ENCODE peak calls at places on chromosome 7, in nine cellular contexts. One of them, this sample, is unnamed.

GRCh38 chr7:130881799-130882141 is 147.8 kb upstream of the KLF14 start:
- DNase-seq in left lung: no peak
- DNase-seq in AG08396: no peak
- DNase-seq in mucosa of gallbladder: no peak
- DNase-seq in activated T-helper 1 cell treated with anti-CD3 and anti-CD28 coated beads, Interleukin-2, amount 50 U/mL, for 16 hours: no peak
- DNase-seq in central memory CD4-positive, alpha-beta T cell: no peak
- DNase-seq in RCC 7860: no peak
- DNase-seq in naive B cell: no peak
- DNase-seq in naive thymus-derived CD4-positive, alpha-beta T cell: no peak
- DNase-seq in this sample: no peak

GRCh38 chr7:73437699-73438416 is 4.3 kb downstream of the FZD9 start:
- DNase-seq in left lung: no peak
- DNase-seq in AG08396: no peak
- DNase-seq in mucosa of gallbladder: no peak
- DNase-seq in activated T-helper 1 cell treated with anti-CD3 and anti-CD28 coated beads, Interleukin-2, amount 50 U/mL, for 16 hours: no peak
- DNase-seq in central memory CD4-positive, alpha-beta T cell: no peak
- DNase-seq in RCC 7860: no peak
- DNase-seq in naive B cell: no peak
- DNase-seq in naive thymus-derived CD4-positive, alpha-beta T cell: no peak
- DNase-seq in this sample: no peak

GRCh38 chr7:99331002-99331401 is 5.3 kb downstream of the ARPC1A start:
- DNase-seq in left lung: no peak
- DNase-seq in AG08396: no peak
- DNase-seq in mucosa of gallbladder: no peak
- DNase-seq in activated T-helper 1 cell treated with anti-CD3 and anti-CD28 coated beads, Interleukin-2, amount 50 U/mL, for 16 hours: no peak
- DNase-seq in central memory CD4-positive, alpha-beta T cell: no peak
- DNase-seq in RCC 7860: no peak
- DNase-seq in naive B cell: no peak
- DNase-seq in naive thymus-derived CD4-positive, alpha-beta T cell: no peak
- DNase-seq in this sample: no peak

GRCh38 chr7:158413962-158414961 is 173.4 kb downstream of the PTPRN2 start:
- DNase-seq in left lung: no peak
- DNase-seq in AG08396: no peak
- DNase-seq in mucosa of gallbladder: no peak
- DNase-seq in activated T-helper 1 cell treated with anti-CD3 and anti-CD28 coated beads, Interleukin-2, amount 50 U/mL, for 16 hours: no peak
- DNase-seq in central memory CD4-positive, alpha-beta T cell: no peak
- DNase-seq in RCC 7860: no peak
- DNase-seq in naive B cell: no peak
- DNase-seq in naive thymus-derived CD4-positive, alpha-beta T cell: no peak
- DNase-seq in this sample: no peak

GRCh38 chr7:42833411-42833810 is 78.5 kb downstream of the C7orf25 start:
- DNase-seq in left lung: no peak
- DNase-seq in AG08396: no peak
- DNase-seq in mucosa of gallbladder: no peak
- DNase-seq in activated T-helper 1 cell treated with anti-CD3 and anti-CD28 coated beads, Interleukin-2, amount 50 U/mL, for 16 hours: no peak
- DNase-seq in central memory CD4-positive, alpha-beta T cell: no peak
- DNase-seq in RCC 7860: no peak
- DNase-seq in naive B cell: no peak
- DNase-seq in naive thymus-derived CD4-positive, alpha-beta T cell: no peak
- DNase-seq in this sample: no peak

GRCh38 chr7:143936087-143937009 is 1.3 kb downstream of the OR2F2 start:
- DNase-seq in left lung: no peak
- DNase-seq in AG08396: peak
- DNase-seq in mucosa of gallbladder: no peak
- DNase-seq in activated T-helper 1 cell treated with anti-CD3 and anti-CD28 coated beads, Interleukin-2, amount 50 U/mL, for 16 hours: no peak
- DNase-seq in central memory CD4-positive, alpha-beta T cell: no peak
- DNase-seq in RCC 7860: no peak
- DNase-seq in naive B cell: no peak
- DNase-seq in naive thymus-derived CD4-positive, alpha-beta T cell: no peak
- DNase-seq in this sample: no peak

GRCh38 chr7:159311172-159311494 is 166.5 kb upstream of the VIPR2 start:
- DNase-seq in left lung: no peak
- DNase-seq in AG08396: no peak
- DNase-seq in mucosa of gallbladder: no peak
- DNase-seq in activated T-helper 1 cell treated with anti-CD3 and anti-CD28 coated beads, Interleukin-2, amount 50 U/mL, for 16 hours: no peak
- DNase-seq in central memory CD4-positive, alpha-beta T cell: no peak
- DNase-seq in RCC 7860: no peak
- DNase-seq in naive B cell: no peak
- DNase-seq in naive thymus-derived CD4-positive, alpha-beta T cell: no peak
- DNase-seq in this sample: no peak

GRCh38 chr7:29811597-29811996 is 5.3 kb downstream of the WIPF3 start:
- DNase-seq in left lung: no peak
- DNase-seq in AG08396: no peak
- DNase-seq in mucosa of gallbladder: no peak
- DNase-seq in activated T-helper 1 cell treated with anti-CD3 and anti-CD28 coated beads, Interleukin-2, amount 50 U/mL, for 16 hours: no peak
- DNase-seq in central memory CD4-positive, alpha-beta T cell: no peak
- DNase-seq in RCC 7860: no peak
- DNase-seq in naive B cell: no peak
- DNase-seq in naive thymus-derived CD4-positive, alpha-beta T cell: no peak
- DNase-seq in this sample: no peak

GRCh38 chr7:100949227-100949930 is at the start of gene MUC3A:
- DNase-seq in left lung: no peak
- DNase-seq in AG08396: no peak
- DNase-seq in mucosa of gallbladder: peak
- DNase-seq in activated T-helper 1 cell treated with anti-CD3 and anti-CD28 coated beads, Interleukin-2, amount 50 U/mL, for 16 hours: no peak
- DNase-seq in central memory CD4-positive, alpha-beta T cell: no peak
- DNase-seq in RCC 7860: no peak
- DNase-seq in naive B cell: no peak
- DNase-seq in naive thymus-derived CD4-positive, alpha-beta T cell: no peak
- DNase-seq in this sample: no peak

GRCh38 chr7:94580601-94581000 is 71.0 kb downstream of the CASD1 start:
- DNase-seq in left lung: no peak
- DNase-seq in AG08396: peak
- DNase-seq in mucosa of gallbladder: peak
- DNase-seq in activated T-helper 1 cell treated with anti-CD3 and anti-CD28 coated beads, Interleukin-2, amount 50 U/mL, for 16 hours: no peak
- DNase-seq in central memory CD4-positive, alpha-beta T cell: no peak
- DNase-seq in RCC 7860: no peak
- DNase-seq in naive B cell: no peak
- DNase-seq in naive thymus-derived CD4-positive, alpha-beta T cell: no peak
- DNase-seq in this sample: no peak

GRCh38 chr7:91869661-91870060 is 10.8 kb downstream of the MTERF1 start:
- DNase-seq in left lung: no peak
- DNase-seq in AG08396: no peak
- DNase-seq in mucosa of gallbladder: no peak
- DNase-seq in activated T-helper 1 cell treated with anti-CD3 and anti-CD28 coated beads, Interleukin-2, amount 50 U/mL, for 16 hours: no peak
- DNase-seq in central memory CD4-positive, alpha-beta T cell: no peak
- DNase-seq in RCC 7860: no peak
- DNase-seq in naive B cell: no peak
- DNase-seq in naive thymus-derived CD4-positive, alpha-beta T cell: no peak
- DNase-seq in this sample: no peak

GRCh38 chr7:23058412-23059096 is 44.6 kb upstream of the HYCC1 start:
- DNase-seq in left lung: no peak
- DNase-seq in AG08396: no peak
- DNase-seq in mucosa of gallbladder: no peak
- DNase-seq in activated T-helper 1 cell treated with anti-CD3 and anti-CD28 coated beads, Interleukin-2, amount 50 U/mL, for 16 hours: no peak
- DNase-seq in central memory CD4-positive, alpha-beta T cell: no peak
- DNase-seq in RCC 7860: no peak
- DNase-seq in naive B cell: no peak
- DNase-seq in naive thymus-derived CD4-positive, alpha-beta T cell: no peak
- DNase-seq in this sample: no peak

GRCh38 chr7:153943428-153944370 is 108.5 kb upstream of the DPP6 start:
- DNase-seq in left lung: no peak
- DNase-seq in AG08396: no peak
- DNase-seq in mucosa of gallbladder: no peak
- DNase-seq in activated T-helper 1 cell treated with anti-CD3 and anti-CD28 coated beads, Interleukin-2, amount 50 U/mL, for 16 hours: no peak
- DNase-seq in central memory CD4-positive, alpha-beta T cell: no peak
- DNase-seq in RCC 7860: no peak
- DNase-seq in naive B cell: no peak
- DNase-seq in naive thymus-derived CD4-positive, alpha-beta T cell: no peak
- DNase-seq in this sample: no peak

GRCh38 chr7:129948338-129948737 is 4.4 kb downstream of the UBE2H start:
- DNase-seq in left lung: no peak
- DNase-seq in AG08396: no peak
- DNase-seq in mucosa of gallbladder: no peak
- DNase-seq in activated T-helper 1 cell treated with anti-CD3 and anti-CD28 coated beads, Interleukin-2, amount 50 U/mL, for 16 hours: no peak
- DNase-seq in central memory CD4-positive, alpha-beta T cell: no peak
- DNase-seq in RCC 7860: no peak
- DNase-seq in naive B cell: no peak
- DNase-seq in naive thymus-derived CD4-positive, alpha-beta T cell: no peak
- DNase-seq in this sample: no peak

GRCh38 chr7:1065263-1066260 is 21.2 kb downstream of the GPR146 start:
- DNase-seq in left lung: peak
- DNase-seq in AG08396: peak
- DNase-seq in mucosa of gallbladder: peak
- DNase-seq in activated T-helper 1 cell treated with anti-CD3 and anti-CD28 coated beads, Interleukin-2, amount 50 U/mL, for 16 hours: peak
- DNase-seq in central memory CD4-positive, alpha-beta T cell: peak
- DNase-seq in RCC 7860: peak
- DNase-seq in naive B cell: peak
- DNase-seq in naive thymus-derived CD4-positive, alpha-beta T cell: peak
- DNase-seq in this sample: peak

GRCh38 chr7:103989200-103989784 is at the start of gene RELN:
- DNase-seq in left lung: no peak
- DNase-seq in AG08396: peak
- DNase-seq in mucosa of gallbladder: no peak
- DNase-seq in activated T-helper 1 cell treated with anti-CD3 and anti-CD28 coated beads, Interleukin-2, amount 50 U/mL, for 16 hours: no peak
- DNase-seq in central memory CD4-positive, alpha-beta T cell: no peak
- DNase-seq in RCC 7860: no peak
- DNase-seq in naive B cell: no peak
- DNase-seq in naive thymus-derived CD4-positive, alpha-beta T cell: no peak
- DNase-seq in this sample: no peak

GRCh38 chr7:96004598-96004997 is 232.2 kb downstream of the DYNC1I1 start:
- DNase-seq in left lung: no peak
- DNase-seq in AG08396: peak
- DNase-seq in mucosa of gallbladder: no peak
- DNase-seq in activated T-helper 1 cell treated with anti-CD3 and anti-CD28 coated beads, Interleukin-2, amount 50 U/mL, for 16 hours: no peak
- DNase-seq in central memory CD4-positive, alpha-beta T cell: no peak
- DNase-seq in RCC 7860: no peak
- DNase-seq in naive B cell: no peak
- DNase-seq in naive thymus-derived CD4-positive, alpha-beta T cell: no peak
- DNase-seq in this sample: no peak

GRCh38 chr7:96311967-96312366 is 9.9 kb downstream of the SLC25A13 start:
- DNase-seq in left lung: no peak
- DNase-seq in AG08396: no peak
- DNase-seq in mucosa of gallbladder: peak
- DNase-seq in activated T-helper 1 cell treated with anti-CD3 and anti-CD28 coated beads, Interleukin-2, amount 50 U/mL, for 16 hours: no peak
- DNase-seq in central memory CD4-positive, alpha-beta T cell: no peak
- DNase-seq in RCC 7860: no peak
- DNase-seq in naive B cell: no peak
- DNase-seq in naive thymus-derived CD4-positive, alpha-beta T cell: no peak
- DNase-seq in this sample: no peak

GRCh38 chr7:150514748-150515222 is at the start of gene GIMAP7:
- DNase-seq in left lung: no peak
- DNase-seq in AG08396: no peak
- DNase-seq in mucosa of gallbladder: peak
- DNase-seq in activated T-helper 1 cell treated with anti-CD3 and anti-CD28 coated beads, Interleukin-2, amount 50 U/mL, for 16 hours: peak
- DNase-seq in central memory CD4-positive, alpha-beta T cell: peak
- DNase-seq in RCC 7860: no peak
- DNase-seq in naive B cell: no peak
- DNase-seq in naive thymus-derived CD4-positive, alpha-beta T cell: peak
- DNase-seq in this sample: peak

GRCh38 chr7:69599879-69600764 is 1.8 kb downstream of the AUTS2 start:
- DNase-seq in left lung: no peak
- DNase-seq in AG08396: peak
- DNase-seq in mucosa of gallbladder: no peak
- DNase-seq in activated T-helper 1 cell treated with anti-CD3 and anti-CD28 coated beads, Interleukin-2, amount 50 U/mL, for 16 hours: no peak
- DNase-seq in central memory CD4-positive, alpha-beta T cell: no peak
- DNase-seq in RCC 7860: no peak
- DNase-seq in naive B cell: peak
- DNase-seq in naive thymus-derived CD4-positive, alpha-beta T cell: no peak
- DNase-seq in this sample: no peak

GRCh38 chr7:21923663-21924062 is 22.0 kb downstream of the CDCA7L start:
- DNase-seq in left lung: no peak
- DNase-seq in AG08396: no peak
- DNase-seq in mucosa of gallbladder: peak
- DNase-seq in activated T-helper 1 cell treated with anti-CD3 and anti-CD28 coated beads, Interleukin-2, amount 50 U/mL, for 16 hours: no peak
- DNase-seq in central memory CD4-positive, alpha-beta T cell: no peak
- DNase-seq in RCC 7860: no peak
- DNase-seq in naive B cell: no peak
- DNase-seq in naive thymus-derived CD4-positive, alpha-beta T cell: no peak
- DNase-seq in this sample: no peak

GRCh38 chr7:31443457-31443856 is 70.4 kb upstream of the ITPRID1 start:
- DNase-seq in left lung: no peak
- DNase-seq in AG08396: peak
- DNase-seq in mucosa of gallbladder: no peak
- DNase-seq in activated T-helper 1 cell treated with anti-CD3 and anti-CD28 coated beads, Interleukin-2, amount 50 U/mL, for 16 hours: no peak
- DNase-seq in central memory CD4-positive, alpha-beta T cell: no peak
- DNase-seq in RCC 7860: peak
- DNase-seq in naive B cell: no peak
- DNase-seq in naive thymus-derived CD4-positive, alpha-beta T cell: no peak
- DNase-seq in this sample: no peak

GRCh38 chr7:2838873-2839578 is 5.1 kb downstream of the GNA12 start:
- DNase-seq in left lung: no peak
- DNase-seq in AG08396: no peak
- DNase-seq in mucosa of gallbladder: no peak
- DNase-seq in activated T-helper 1 cell treated with anti-CD3 and anti-CD28 coated beads, Interleukin-2, amount 50 U/mL, for 16 hours: no peak
- DNase-seq in central memory CD4-positive, alpha-beta T cell: no peak
- DNase-seq in RCC 7860: no peak
- DNase-seq in naive B cell: peak
- DNase-seq in naive thymus-derived CD4-positive, alpha-beta T cell: no peak
- DNase-seq in this sample: no peak

GRCh38 chr7:154684651-154685563 is 318.0 kb downstream of the PAXIP1 start:
- DNase-seq in left lung: no peak
- DNase-seq in AG08396: no peak
- DNase-seq in mucosa of gallbladder: no peak
- DNase-seq in activated T-helper 1 cell treated with anti-CD3 and anti-CD28 coated beads, Interleukin-2, amount 50 U/mL, for 16 hours: no peak
- DNase-seq in central memory CD4-positive, alpha-beta T cell: no peak
- DNase-seq in RCC 7860: no peak
- DNase-seq in naive B cell: no peak
- DNase-seq in naive thymus-derived CD4-positive, alpha-beta T cell: no peak
- DNase-seq in this sample: no peak

This sample was measured in central memory CD8-positive, alpha-beta T cell.